ENCODE peak calls at places on chromosomes 12 and 14, in seven cellular contexts. F is CD4-positive, alpha-beta T cell; E is left lung; M is B cell; I is stomach; U is endothelial cell; G is lower leg skin. N is an unnamed sample.

GRCh38 chr14:99872786-99873440 is 79.7 kb downstream of the EML1 start:
- DNase-seq in F (no peak), U (no peak), E (no peak), M (no peak), I (no peak), G (no peak), N (no peak)

GRCh38 chr12:78584695-78585094 is 279.9 kb upstream of the SYT1 start:
- DNase-seq in U (peak; percentile 47), F (no peak), G (no peak), I (no peak), M (no peak), E (no peak), N (no peak)

GRCh38 chr12:337039-337438 is 52.1 kb downstream of the KDM5A start:
- DNase-seq in I (no peak), E (no peak), U (no peak), M (no peak), G (no peak), F (no peak), N (no peak)

GRCh38 chr12:92080390-92081285 is 65.0 kb downstream of the BTG1 start:
- DNase-seq in E (no peak), M (no peak), I (no peak), G (no peak), F (no peak), U (no peak), N (no peak)

GRCh38 chr14:104773505-104774452 is 20.8 kb downstream of the SIVA1 start:
- DNase-seq in F (no peak), I (no peak), M (no peak), E (no peak), U (no peak), G (no peak), N (no peak)

GRCh38 chr12:31322651-31323248 is 3.2 kb downstream of the SINHCAF start:
- DNase-seq in U (no peak), G (no peak), E (no peak), I (no peak), M (no peak), F (no peak), N (no peak)

GRCh38 chr12:108724054-108724889 is 7.0 kb downstream of the CORO1C start:
- DNase-seq in F (no peak), E (peak; percentile 52), I (no peak), U (no peak), G (peak; percentile 52), M (no peak), N (no peak)

GRCh38 chr12:113870035-113870434 is 96.1 kb downstream of the RBM19 start:
- DNase-seq in M (no peak), U (no peak), G (no peak), E (no peak), I (no peak), F (no peak), N (no peak)

GRCh38 chr12:40238221-40238902 is 13.6 kb downstream of the LRRK2 start:
- DNase-seq in G (no peak), I (no peak), M (no peak), F (no peak), U (no peak), E (no peak), N (no peak)

GRCh38 chr14:42855159-42855558 is 1248.5 kb downstream of the LRFN5 start:
- DNase-seq in F (no peak), U (no peak), M (no peak), G (no peak), E (no peak), I (no peak), N (no peak)

GRCh38 chr14:53767566-53767965 is 189.1 kb downstream of the BMP4 start:
- DNase-seq in G (no peak), U (no peak), F (no peak), I (no peak), M (no peak), E (no peak), N (no peak)

GRCh38 chr14:61438860-61439765 is 117.7 kb downstream of the PRKCH start:
- DNase-seq in M (no peak), U (peak; percentile 31), F (no peak), E (peak; percentile 69), I (peak; percentile 61), G (peak; percentile 78), N (no peak)

GRCh38 chr12:55142896-55143870 is 17.0 kb downstream of the OR9K2 start:
- DNase-seq in U (peak; percentile 50), F (peak; percentile 22), G (no peak), I (peak; percentile 30), M (no peak), E (no peak), N (no peak)

GRCh38 chr14:97301931-97302559 is 504.9 kb downstream of the VRK1 start:
- DNase-seq in E (no peak), F (no peak), M (no peak), I (no peak), U (no peak), G (no peak), N (no peak)

GRCh38 chr12:89216141-89216952 is 136.0 kb downstream of the DUSP6 start:
- DNase-seq in G (no peak), F (no peak), M (no peak), E (no peak), U (no peak), I (no peak), N (no peak)

GRCh38 chr12:70536650-70537049 is 100.6 kb downstream of the PTPRB start:
- DNase-seq in M (no peak), I (no peak), E (no peak), F (no peak), G (no peak), U (no peak), N (no peak)

GRCh38 chr14:88617479-88617878 is 54.6 kb downstream of the ZC3H14 start:
- DNase-seq in E (no peak), G (no peak), U (no peak), F (no peak), M (no peak), I (no peak), N (no peak)

GRCh38 chr14:78227466-78228077 is 57.4 kb downstream of the NRXN3 start:
- DNase-seq in I (no peak), G (no peak), E (no peak), F (no peak), U (no peak), M (no peak), N (no peak)

GRCh38 chr12:120249875-120250795 is 15.4 kb downstream of the PXN start:
- DNase-seq in U (no peak), G (peak; percentile 81), E (peak; percentile 41), I (no peak), F (no peak), M (peak; percentile 44), N (no peak)

GRCh38 chr14:104264495-104265265 is 126.3 kb downstream of the KIF26A start:
- DNase-seq in G (no peak), E (no peak), I (peak; percentile 18), U (no peak), F (no peak), M (peak; percentile 14), N (no peak)

GRCh38 chr14:79855789-79856188 is 355.5 kb downstream of the DIO2 start:
- DNase-seq in M (no peak), G (no peak), E (no peak), I (no peak), F (no peak), U (no peak), N (no peak)

GRCh38 chr14:79862045-79862444 is 349.3 kb downstream of the DIO2 start:
- DNase-seq in E (no peak), M (no peak), F (no peak), G (no peak), I (no peak), U (no peak), N (no peak)

GRCh38 chr14:79856357-79856756 is 354.9 kb downstream of the DIO2 start:
- DNase-seq in I (no peak), G (no peak), E (no peak), M (no peak), F (no peak), U (no peak), N (no peak)

DNA sequence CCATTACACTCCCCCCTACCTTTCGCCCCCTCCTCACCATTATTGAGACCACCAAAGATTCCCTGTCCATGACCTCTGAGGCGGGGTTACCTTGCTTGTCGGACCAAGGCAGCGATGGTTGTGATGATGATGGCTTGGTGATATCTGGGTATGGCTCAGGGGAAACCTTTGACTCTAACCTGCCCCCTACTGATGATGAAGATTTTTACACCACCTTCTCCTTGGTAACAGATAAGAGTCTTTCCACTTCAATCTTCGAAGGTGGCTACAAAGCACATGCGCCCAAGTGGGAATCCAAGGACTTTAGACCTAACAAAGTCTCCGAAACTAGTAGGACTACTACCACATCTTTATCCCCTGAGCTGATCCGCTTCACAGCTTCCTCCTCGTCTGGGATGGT is 350.2 kb downstream of the DIO2 start:
- DNase-seq in G (no peak), U (peak; percentile 9), E (no peak), I (no peak), M (no peak), F (no peak), N (no peak)
- TF ChIP-seq CTCF in G (no peak), U (peak; percentile 15), E (no peak), I (no peak), M (no peak), F (no peak), N (no peak)

GRCh38 chr12:110579889-110580253 is 3.2 kb downstream of the PPTC7 start:
- DNase-seq in U (no peak), M (no peak), E (no peak), F (no peak), G (no peak), I (no peak), N (no peak)
- TF ChIP-seq CTCF in U (no peak), M (no peak), E (no peak), F (no peak), G (no peak), I (no peak), N (no peak)

GRCh38 chr12:26861690-26862089 is 28.7 kb upstream of the ITPR2 start:
- DNase-seq in I (no peak), G (no peak), U (no peak), M (no peak), E (no peak), F (no peak), N (no peak)

GRCh38 chr12:26868505-26869494 is 35.8 kb upstream of the ITPR2 start:
- DNase-seq in E (no peak), G (no peak), M (no peak), F (no peak), U (no peak), I (no peak), N (no peak)

GRCh38 chr12:26867084-26867483 is 34.1 kb upstream of the ITPR2 start:
- DNase-seq in G (no peak), F (no peak), I (no peak), U (no peak), M (no peak), E (no peak), N (no peak)

GRCh38 chr12:26857465-26858176 is 24.6 kb upstream of the ITPR2 start:
- DNase-seq in M (no peak), F (no peak), U (no peak), I (no peak), E (no peak), G (no peak), N (no peak)

GRCh38 chr12:26863515-26863914 is 30.5 kb upstream of the ITPR2 start:
- DNase-seq in E (no peak), G (no peak), F (no peak), I (no peak), M (no peak), U (no peak), N (no peak)
- TF ChIP-seq CTCF in E (no peak), G (no peak), F (no peak), I (no peak), M (no peak), U (no peak), N (no peak)

DNA sequence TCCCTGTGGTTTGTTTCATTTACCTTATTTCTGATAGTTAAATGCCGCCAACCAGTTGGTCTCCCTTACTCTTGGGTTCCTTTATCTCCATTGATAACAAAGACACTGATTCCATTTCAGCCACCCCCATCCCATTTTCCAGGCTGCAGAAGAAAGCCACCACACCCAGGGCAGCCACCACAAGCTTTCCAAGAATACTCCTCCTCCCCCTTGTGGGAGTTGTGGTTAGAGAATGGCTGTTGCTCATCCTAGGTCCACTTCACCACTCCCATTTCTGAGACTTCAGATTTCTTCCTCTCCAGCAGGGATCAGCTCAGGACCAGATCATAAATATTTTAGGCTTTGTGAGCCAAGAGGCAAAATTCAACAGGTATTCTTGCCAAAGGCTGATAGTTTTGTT is 73.9 kb downstream of the ANO4 start:
- DNase-seq in F (no peak), U (no peak), G (no peak), I (no peak), M (no peak), E (no peak), N (no peak)
- TF ChIP-seq CTCF in F (no peak), U (no peak), G (no peak), I (no peak), M (no peak), E (no peak), N (no peak)